ENCODE peak calls at places on chromosomes 5 and 9, in six cellular contexts. Z, Y, U, R, S and T are unnamed samples.

GRCh38 chr9:124098141-124098905 is 86.8 kb downstream of the LHX2 start:
- DNase-seq in U (no peak), R (no peak), Z (no peak), S (no peak), Y (no peak), T (no peak)

GRCh38 chr9:129422032-129422842 is 198.7 kb downstream of the C9orf50 start:
- DNase-seq in U (no peak), Z (no peak), S (no peak), Y (no peak), R (no peak), T (no peak)

GRCh38 chr5:179387151-179388110 is 42.2 kb upstream of the ADAMTS2 start:
- DNase-seq in S (peak), U (no peak), Y (no peak), R (no peak), Z (no peak), T (peak)

GRCh38 chr9:6870650-6871477 is 113.1 kb downstream of the KDM4C start:
- DNase-seq in S (no peak), R (no peak), U (no peak), Z (no peak), Y (no peak), T (no peak)

GRCh38 chr5:56962286-56962685 is 10.4 kb upstream of the MIER3 start:
- DNase-seq in Y (no peak), R (no peak), S (no peak), U (no peak), Z (no peak), T (no peak)

GRCh38 chr9:99732715-99733114 is 89.0 kb upstream of the NR4A3 start:
- DNase-seq in U (no peak), Y (no peak), R (no peak), S (no peak), Z (no peak), T (no peak)

GRCh38 chr9:91071185-91071990 is 269.8 kb downstream of the SYK start:
- DNase-seq in Y (no peak), Z (peak), S (no peak), R (no peak), U (no peak), T (no peak)

GRCh38 chr9:94783928-94784327 is 57.4 kb downstream of the AOPEP start:
- DNase-seq in Z (no peak), R (no peak), S (no peak), Y (no peak), U (no peak), T (no peak)

GRCh38 chr5:109866051-109866450 is 176.3 kb downstream of the MAN2A1 start:
- DNase-seq in R (no peak), Y (no peak), S (no peak), U (no peak), Z (no peak), T (no peak)

GRCh38 chr5:2249442-2249841 is 366.7 kb upstream of the IRX4 start:
- DNase-seq in Z (no peak), R (no peak), Y (no peak), S (no peak), U (no peak), T (no peak)

GRCh38 chr9:69946800-69947437 is 96.7 kb upstream of the MAMDC2 start:
- DNase-seq in Z (peak), R (no peak), S (no peak), Y (no peak), U (no peak), T (no peak)

GRCh38 chr5:73826761-73827450 is 200.9 kb downstream of the ARHGEF28 start:
- DNase-seq in R (no peak), Y (no peak), S (no peak), Z (no peak), U (no peak), T (no peak)

GRCh38 chr9:135320943-135321342 is 158.6 kb upstream of the PPP1R26 start:
- DNase-seq in S (no peak), R (no peak), Z (no peak), U (no peak), Y (no peak), T (no peak)

GRCh38 chr9:133356391-133357091 is at the start of the genes SURF1 and SURF2:
- DNase-seq in U (peak), S (peak), R (peak), Y (peak), Z (peak), T (peak)

GRCh38 chr5:83485842-83486241 is 14.3 kb downstream of the VCAN start:
- DNase-seq in Y (no peak), Z (no peak), R (no peak), S (no peak), U (no peak), T (no peak)

GRCh38 chr9:108677776-108678175 is 178.0 kb downstream of the ACTL7B start:
- DNase-seq in S (no peak), Y (no peak), R (no peak), Z (no peak), U (no peak), T (no peak)